ENCODE peak calls at places on chromosomes 3 and 15, in five cellular contexts. V is A549, Q is MM.1S, N is GM23248, Z is hepatocyte. M is an unnamed sample.

GRCh38 chr3:184354121-184354728 is 7.2 kb downstream of the CLCN2 start:
- DNase-seq in V (peak), Q (peak), N (peak), Z (peak), M (peak)

GRCh38 chr3:128845695-128846491 is 33.5 kb upstream of the ACAD9 start:
- DNase-seq in V (peak), Q (peak), N (peak), Z (peak), M (peak)

GRCh38 chr3:171777608-171777995 is 32.7 kb downstream of the PLD1 start:
- DNase-seq in V (no peak), Q (no peak), N (no peak), Z (no peak), M (no peak)

GRCh38 chr15:60520825-60521368 is 42.0 kb upstream of the ICE2 start:
- DNase-seq in V (peak), Q (peak), N (peak), Z (peak), M (peak)

GRCh38 chr3:98917608-98918007 is 16.1 kb upstream of the DCBLD2 start:
- DNase-seq in V (no peak), Q (no peak), N (no peak), Z (no peak), M (no peak)

GRCh38 chr3:83946554-83946953 is 1012.2 kb upstream of the CADM2 start:
- DNase-seq in V (no peak), Q (no peak), N (no peak), Z (peak), M (no peak)

GRCh38 chr3:42855219-42855546 is 20.5 kb downstream of the CYP8B1 start:
- DNase-seq in V (no peak), Q (no peak), N (no peak), Z (no peak), M (no peak)

GRCh38 chr3:143150979-143151726 is 31.6 kb downstream of the CHST2 start:
- DNase-seq in V (no peak), Q (no peak), N (peak), Z (no peak), M (no peak)

GRCh38 chr15:94070341-94071275 is 160.8 kb upstream of the MCTP2 start:
- DNase-seq in V (peak), Q (no peak), N (peak), Z (peak), M (no peak)

GRCh38 chr15:42932833-42933515 is 12.4 kb upstream of the TTBK2 start:
- DNase-seq in V (no peak), Q (no peak), N (no peak), Z (no peak), M (peak)

GRCh38 chr15:57235865-57236264 is 140.4 kb upstream of the CGNL1 start:
- DNase-seq in V (no peak), Q (no peak), N (peak), Z (peak), M (peak)

GRCh38 chr3:146421814-146422748 is 47.3 kb downstream of the PLSCR2 start:
- DNase-seq in V (peak), Q (no peak), N (peak), Z (no peak), M (peak)

GRCh38 chr15:76674883-76675282 is 230.3 kb downstream of the SCAPER start:
- DNase-seq in V (no peak), Q (no peak), N (peak), Z (no peak), M (no peak)

GRCh38 chr3:190378240-190378891 is 9.6 kb upstream of the CLDN16 start:
- DNase-seq in V (no peak), Q (no peak), N (peak), Z (no peak), M (no peak)

GRCh38 chr3:107421170-107421792 is 44.0 kb downstream of the CCDC54 start:
- DNase-seq in V (no peak), Q (peak), N (peak), Z (peak), M (peak)

GRCh38 chr3:178306427-178307115 is 229.7 kb upstream of the KCNMB2 start:
- DNase-seq in V (no peak), Q (no peak), N (no peak), Z (no peak), M (no peak)

GRCh38 chr3:61627768-61628185 is 66.4 kb downstream of the PTPRG start:
- DNase-seq in V (peak), Q (no peak), N (peak), Z (peak), M (peak)

GRCh38 chr15:42355291-42355690 is 4.0 kb upstream of the CAPN3 start:
- DNase-seq in V (no peak), Q (no peak), N (no peak), Z (no peak), M (no peak)

GRCh38 chr15:76198456-76199105 is 112.7 kb downstream of the ETFA start:
- DNase-seq in V (no peak), Q (no peak), N (no peak), Z (no peak), M (no peak)

GRCh38 chr3:24177201-24177600 is 232.1 kb downstream of the NR1D2 start:
- DNase-seq in V (no peak), Q (no peak), N (no peak), Z (no peak), M (no peak)

GRCh38 chr3:174495231-174495755 is 363.8 kb upstream of the NAALADL2 start:
- DNase-seq in V (no peak), Q (no peak), N (peak), Z (no peak), M (no peak)

GRCh38 chr15:101318147-101318809 is 23.2 kb upstream of the SNRPA1 start:
- DNase-seq in V (no peak), Q (no peak), N (no peak), Z (no peak), M (no peak)

GRCh38 chr15:41878355-41878699 is 15.5 kb downstream of the SPTBN5 start:
- DNase-seq in V (no peak), Q (no peak), N (no peak), Z (no peak), M (no peak)

GRCh38 chr3:25582242-25582641 is 82.5 kb downstream of the TOP2B start:
- DNase-seq in V (peak), Q (no peak), N (peak), Z (peak), M (peak)

GRCh38 chr3:126921425-126921824 is 61.5 kb upstream of the PLXNA1 start:
- DNase-seq in V (no peak), Q (no peak), N (no peak), Z (peak), M (peak)

GRCh38 chr3:100087203-100087602 is 27.1 kb downstream of the FILIP1L start:
- DNase-seq in V (no peak), Q (peak), N (peak), Z (no peak), M (no peak)

GRCh38 chr3:141326123-141326522 is 42.2 kb upstream of the ZBTB38 start:
- DNase-seq in V (no peak), Q (no peak), N (no peak), Z (peak), M (no peak)

GRCh38 chr15:44243146-44243545 is 45.4 kb upstream of the GOLM2 start:
- DNase-seq in V (no peak), Q (no peak), N (peak), Z (no peak), M (no peak)

GRCh38 chr3:97257942-97258341 is 443.5 kb downstream of the EPHA6 start:
- DNase-seq in V (no peak), Q (no peak), N (no peak), Z (no peak), M (no peak)

GRCh38 chr3:124768812-124769211 is 38.6 kb downstream of the UMPS start:
- DNase-seq in V (peak), Q (peak), N (peak), Z (peak), M (no peak)

GRCh38 chr3:141050913-141051632 is at the start of gene SPSB4:
- DNase-seq in V (peak), Q (no peak), N (peak), Z (peak), M (peak)

GRCh38 chr3:13539285-13539625 is 9.7 kb upstream of the FBLN2 start:
- DNase-seq in V (no peak), Q (no peak), N (peak), Z (no peak), M (no peak)

GRCh38 chr3:53974314-53974713 is 82.7 kb upstream of the SELENOK start:
- DNase-seq in V (no peak), Q (no peak), N (no peak), Z (no peak), M (no peak)

GRCh38 chr15:34114739-34115138 is 12.9 kb downstream of the PGBD4 start:
- DNase-seq in V (no peak), Q (no peak), N (no peak), Z (no peak), M (no peak)

GRCh38 chr3:130894873-130895330 is 1.0 kb downstream of the ATP2C1 start:
- DNase-seq in V (no peak), Q (no peak), N (peak), Z (peak), M (peak)

GRCh38 chr3:150747909-150748568 is 14.9 kb downstream of the SIAH2 start:
- DNase-seq in V (no peak), Q (no peak), N (peak), Z (no peak), M (no peak)

GRCh38 chr15:28984421-28985375 is 98.9 kb downstream of the APBA2 start:
- DNase-seq in V (no peak), Q (no peak), N (peak), Z (peak), M (no peak)

GRCh38 chr3:127597020-127597771 is 1.0 kb upstream of the MCM2 start:
- DNase-seq in V (no peak), Q (no peak), N (no peak), Z (no peak), M (no peak)

GRCh38 chr3:80688814-80689213 is 921.0 kb upstream of the ROBO1 start:
- DNase-seq in V (no peak), Q (peak), N (peak), Z (peak), M (peak)

GRCh38 chr15:90596943-90597342 is 67.2 kb downstream of the CRTC3 start:
- DNase-seq in V (no peak), Q (no peak), N (no peak), Z (no peak), M (no peak)

GRCh38 chr3:89617706-89618105 is 510.3 kb downstream of the EPHA3 start:
- DNase-seq in V (no peak), Q (no peak), N (peak), Z (no peak), M (no peak)
- H3K4me2 ChIP-seq in V (no peak), Q (no peak), N (no peak), Z (no peak), M (no peak)

GRCh38 chr3:191499307-191500125 is 38.6 kb downstream of the PYDC2 start:
- DNase-seq in V (no peak), Q (no peak), N (peak), Z (peak), M (no peak)
- H3K4me2 ChIP-seq in V (peak), Q (no peak), N (peak), Z (peak), M (no peak)

GRCh38 chr3:51637144-51637940 is 33.7 kb upstream of the TEX264 start:
- DNase-seq in V (no peak), Q (no peak), N (no peak), Z (no peak), M (no peak)

GRCh38 chr3:51642462-51642861 is 28.6 kb upstream of the TEX264 start:
- DNase-seq in V (no peak), Q (no peak), N (peak), Z (no peak), M (peak)

DNA sequence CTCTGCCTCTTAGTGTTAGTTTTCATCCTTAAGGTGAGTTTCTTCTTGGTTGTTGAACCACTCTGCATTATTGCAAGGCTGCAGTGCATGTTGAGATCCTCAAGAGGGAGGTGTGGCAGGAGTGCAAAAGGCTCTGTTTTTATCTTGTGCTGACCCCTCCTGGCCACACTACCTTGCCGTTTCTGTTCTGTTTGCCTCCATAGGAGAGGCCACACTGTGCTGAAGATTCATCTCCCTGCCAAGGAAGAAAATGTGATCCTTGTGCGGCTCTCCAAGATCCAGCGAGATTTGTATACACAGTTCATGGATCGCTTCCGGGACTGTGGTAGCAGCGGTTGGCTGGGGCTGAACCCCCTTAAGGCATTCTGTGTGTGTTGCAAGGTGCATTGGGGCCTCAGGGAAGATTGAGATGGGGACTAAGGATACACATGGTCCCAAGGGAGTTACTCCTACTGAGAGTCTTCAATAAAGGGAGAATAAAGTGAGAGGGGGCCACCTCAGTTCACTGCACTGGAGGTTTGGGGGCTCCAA is 33.0 kb upstream of the TEX264 start:
- DNase-seq in V (peak), Q (peak), N (peak), Z (peak), M (peak)
- H3K4me2 ChIP-seq in V (no peak), Q (no peak), N (no peak), Z (peak), M (no peak)

DNA sequence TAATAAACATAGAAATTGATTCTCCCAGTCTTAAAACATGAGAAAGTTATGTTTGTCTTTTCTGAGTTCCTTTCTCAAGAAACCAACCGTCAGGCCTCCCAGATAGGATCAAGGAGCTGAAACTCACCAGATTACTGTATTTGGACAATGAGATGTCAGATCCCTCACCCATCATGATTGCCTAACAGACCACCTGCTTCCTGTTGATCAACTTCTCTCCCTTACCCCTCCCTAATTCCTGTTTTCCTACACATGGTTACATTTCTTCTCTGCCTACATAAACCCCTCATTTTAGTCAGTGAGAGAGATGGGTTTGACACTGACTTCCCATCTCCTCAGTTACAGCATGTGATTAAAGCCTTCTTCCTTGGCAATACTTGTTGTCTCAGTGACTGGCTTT is 917.5 kb downstream of the FHIT start:
- DNase-seq in V (no peak), Q (no peak), N (no peak), Z (no peak), M (no peak)
- H3K4me2 ChIP-seq in V (no peak), Q (no peak), N (no peak), Z (no peak), M (no peak)

GRCh38 chr3:139302801-139303113 is 41.1 kb upstream of the MRPS22 start:
- DNase-seq in V (no peak), Q (no peak), N (no peak), Z (no peak), M (no peak)
- H3K4me2 ChIP-seq in V (peak), Q (no peak), N (peak), Z (no peak), M (no peak)

GRCh38 chr3:46571684-46572083 is 5.6 kb upstream of the LRRC2 start:
- DNase-seq in V (no peak), Q (no peak), N (no peak), Z (no peak), M (no peak)

GRCh38 chr3:46574881-46575576 is 8.9 kb upstream of the LRRC2 start:
- DNase-seq in V (no peak), Q (no peak), N (no peak), Z (no peak), M (no peak)

GRCh38 chr3:46574263-46574662 is 8.2 kb upstream of the LRRC2 start:
- DNase-seq in V (no peak), Q (no peak), N (no peak), Z (peak), M (no peak)

GRCh38 chr3:46575577-46576222 is 9.6 kb upstream of the LRRC2 start:
- DNase-seq in V (no peak), Q (no peak), N (no peak), Z (no peak), M (no peak)

GRCh38 chr3:46573701-46574100 is 7.6 kb upstream of the LRRC2 start:
- DNase-seq in V (no peak), Q (no peak), N (no peak), Z (no peak), M (no peak)
- H3K4me2 ChIP-seq in V (no peak), Q (no peak), N (no peak), Z (no peak), M (no peak)